ENCODE peak calls at places on chromosomes 13 and 19, in ten cellular contexts. O is tibial nerve, Q is esophagus muscularis mucosa, L is breast epithelium, H is HepG2, Z is A549, F is GM12878, C is adrenal gland, P is lower leg skin, X is NB4. K is an unnamed sample.

GRCh38 chr13:23620211-23620610 is 50.0 kb downstream of the TNFRSF19 start:
- DNase-seq in C (no peak), Q (no peak), H (no peak), X (peak), P (no peak), F (no peak), Z (no peak), O (no peak), L (no peak), K (no peak)

GRCh38 chr19:40815223-40815622 is 16.2 kb downstream of the EGLN2 start:
- DNase-seq in F (no peak), P (no peak), Z (no peak), H (no peak), C (peak), X (no peak), O (no peak), Q (no peak), L (no peak), K (no peak)

GRCh38 chr19:16200038-16200775 is 2.5 kb downstream of the AP1M1 start:
- DNase-seq in Z (no peak), F (no peak), C (no peak), L (no peak), H (peak), Q (no peak), O (peak), X (peak), P (no peak), K (peak)

GRCh38 chr19:40599331-40600085 is 1.7 kb upstream of the LTBP4 start:
- DNase-seq in L (no peak), C (no peak), H (no peak), O (no peak), P (peak), Q (no peak), F (no peak), Z (no peak), X (no peak), K (peak)

GRCh38 chr19:30159636-30160035 is 212.5 kb upstream of the ZNF536 start:
- DNase-seq in O (no peak), F (no peak), Z (no peak), X (no peak), C (peak), H (no peak), L (no peak), P (peak), Q (no peak), K (no peak)

GRCh38 chr19:16417660-16418596 is 53.8 kb downstream of the EPS15L1 start:
- DNase-seq in X (peak), O (peak), L (peak), Q (no peak), F (no peak), C (peak), Z (peak), H (peak), P (peak), K (peak)

GRCh38 chr13:68304287-68304893 is 1074.3 kb upstream of the PCDH9 start:
- DNase-seq in X (peak), P (no peak), Q (no peak), F (no peak), Z (peak), O (no peak), H (peak), L (no peak), C (no peak), K (peak)

GRCh38 chr19:41416194-41416674 is 10.9 kb downstream of the B3GNT8 start:
- DNase-seq in Z (no peak), O (no peak), X (peak), H (no peak), F (no peak), Q (no peak), L (no peak), P (no peak), C (no peak), K (no peak)

GRCh38 chr13:94550030-94550738 is 45.8 kb downstream of the TGDS start:
- DNase-seq in X (no peak), L (peak), H (peak), F (peak), Z (peak), Q (no peak), O (peak), P (no peak), C (peak), K (peak)

GRCh38 chr19:32817252-32817912 is 52.2 kb downstream of the SLC7A9 start:
- DNase-seq in Z (no peak), C (no peak), H (peak), P (peak), O (no peak), Q (no peak), X (no peak), F (no peak), L (no peak), K (no peak)

GRCh38 chr19:6509118-6509971 is 7.2 kb upstream of the TUBB4A start:
- DNase-seq in Z (no peak), C (peak), H (peak), L (no peak), P (peak), X (no peak), F (no peak), Q (no peak), O (no peak), K (no peak)

GRCh38 chr13:106415971-106416370 is 119.5 kb downstream of the EFNB2 start:
- DNase-seq in H (no peak), Z (no peak), L (no peak), O (no peak), P (no peak), C (no peak), X (no peak), Q (no peak), F (no peak), K (no peak)

GRCh38 chr13:106378263-106378662 is 157.2 kb downstream of the EFNB2 start:
- DNase-seq in L (no peak), H (no peak), C (no peak), X (no peak), P (no peak), O (no peak), F (no peak), Q (no peak), Z (no peak), K (no peak)

GRCh38 chr13:44739539-44739938 is 163.4 kb upstream of the TSC22D1 start:
- DNase-seq in Q (no peak), P (no peak), F (no peak), H (no peak), L (no peak), X (no peak), Z (no peak), C (no peak), O (no peak), K (no peak)
- TF ChIP-seq POLR2A in Q (no peak), P (no peak), F (no peak), H (no peak), L (no peak), X (no peak), Z (no peak), C (no peak), O (no peak), K (no peak)

GRCh38 chr19:19618384-19619051 is at the start of gene PBX4:
- DNase-seq in Q (peak), C (peak), L (peak), X (peak), F (peak), O (peak), P (peak), H (no peak), Z (peak), K (peak)
- TF ChIP-seq POLR2A in Q (no peak), C (no peak), L (no peak), X (peak), F (peak), O (peak), P (no peak), H (no peak), Z (no peak), K (no peak)

GRCh38 chr13:41017153-41017552 is 2.0 kb downstream of the ELF1 start:
- DNase-seq in H (no peak), Q (no peak), Z (no peak), C (no peak), X (peak), O (no peak), L (peak), P (no peak), F (no peak), K (peak)
- TF ChIP-seq POLR2A in H (no peak), Q (no peak), Z (no peak), C (no peak), X (peak), O (peak), L (no peak), P (no peak), F (peak), K (no peak)

DNA sequence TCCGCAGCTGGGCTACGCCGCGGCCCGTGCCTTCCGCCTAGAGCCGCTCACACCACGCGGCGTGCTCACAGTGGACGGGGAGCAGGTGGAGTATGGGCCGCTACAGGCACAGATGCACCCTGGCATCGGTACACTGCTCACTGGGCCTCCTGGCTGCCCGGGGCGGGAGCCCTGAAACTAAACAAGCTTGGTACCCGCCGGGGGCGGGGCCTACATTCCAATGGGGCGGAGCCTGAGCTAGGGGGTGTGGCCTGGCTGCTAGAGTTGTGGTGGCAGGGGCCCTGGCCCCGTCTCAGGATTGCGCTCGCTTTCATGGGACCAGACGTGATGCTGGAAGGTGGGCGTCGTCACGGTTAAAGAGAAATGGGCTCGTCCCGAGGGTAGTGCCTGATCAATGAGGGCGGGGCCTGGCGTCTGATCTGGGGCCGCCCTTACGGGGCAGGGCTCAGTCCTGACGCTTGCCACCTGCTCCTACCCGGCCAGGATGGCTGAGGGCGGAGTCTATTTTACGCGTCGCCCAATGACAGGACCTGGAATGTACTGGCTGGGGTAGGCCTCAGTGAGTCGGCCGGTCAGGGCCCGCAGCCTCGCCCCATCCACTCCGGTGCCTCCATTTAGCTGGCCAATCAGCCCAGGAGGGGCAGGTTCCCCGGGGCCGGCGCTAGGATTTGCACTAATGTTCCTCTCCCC is 7.4 kb downstream of the DBP start:
- DNase-seq in Z (no peak), O (no peak), P (no peak), F (no peak), Q (no peak), H (no peak), X (peak), C (peak), L (no peak), K (peak)
- TF ChIP-seq POLR2A in Z (no peak), O (peak), P (no peak), F (no peak), Q (no peak), H (no peak), X (no peak), C (peak), L (no peak), K (no peak)

DNA sequence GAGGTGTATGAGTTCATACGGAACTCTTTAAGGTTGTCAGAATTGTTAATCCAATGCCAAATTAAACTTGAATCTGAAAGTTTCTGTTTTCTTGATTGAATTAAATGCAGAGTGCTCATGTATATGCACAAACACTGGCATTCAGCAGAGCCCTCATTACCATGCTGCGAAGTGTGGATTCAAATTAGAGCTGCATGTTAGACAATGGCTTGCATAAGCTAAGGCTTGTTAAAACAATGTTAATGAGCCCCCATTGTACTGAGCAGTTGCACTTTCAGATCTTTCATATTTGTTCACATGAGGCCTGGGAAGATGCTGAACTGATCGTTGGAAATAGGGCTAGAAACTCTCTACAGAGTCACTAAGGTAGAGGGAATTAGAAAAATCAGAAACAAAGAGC is 670.2 kb upstream of the PCDH20 start:
- DNase-seq in H (no peak), Z (no peak), O (no peak), Q (no peak), C (no peak), F (no peak), P (no peak), X (no peak), L (no peak), K (no peak)
- TF ChIP-seq POLR2A in H (no peak), Z (no peak), O (no peak), Q (no peak), C (no peak), F (no peak), P (no peak), X (no peak), L (no peak), K (no peak)

GRCh38 chr19:38265213-38265861 is 964 bp downstream of the SPINT2 start:
- DNase-seq in F (no peak), X (no peak), Q (no peak), L (peak), P (no peak), O (no peak), C (no peak), H (no peak), Z (peak), K (peak)

GRCh38 chr19:38262585-38263268 is 1.6 kb upstream of the SPINT2 start:
- DNase-seq in C (no peak), Q (no peak), H (no peak), X (no peak), L (no peak), P (no peak), Z (no peak), O (no peak), F (no peak), K (no peak)

GRCh38 chr19:38266070-38266469 is 1.7 kb downstream of the SPINT2 start:
- DNase-seq in Z (no peak), X (no peak), O (no peak), H (no peak), F (no peak), C (no peak), Q (no peak), L (peak), P (no peak), K (no peak)

GRCh38 chr19:38263696-38264485 is 482 bp upstream of the SPINT2 start:
- DNase-seq in P (peak), H (peak), C (peak), F (no peak), Z (peak), O (no peak), Q (no peak), X (no peak), L (peak), K (no peak)

DNA sequence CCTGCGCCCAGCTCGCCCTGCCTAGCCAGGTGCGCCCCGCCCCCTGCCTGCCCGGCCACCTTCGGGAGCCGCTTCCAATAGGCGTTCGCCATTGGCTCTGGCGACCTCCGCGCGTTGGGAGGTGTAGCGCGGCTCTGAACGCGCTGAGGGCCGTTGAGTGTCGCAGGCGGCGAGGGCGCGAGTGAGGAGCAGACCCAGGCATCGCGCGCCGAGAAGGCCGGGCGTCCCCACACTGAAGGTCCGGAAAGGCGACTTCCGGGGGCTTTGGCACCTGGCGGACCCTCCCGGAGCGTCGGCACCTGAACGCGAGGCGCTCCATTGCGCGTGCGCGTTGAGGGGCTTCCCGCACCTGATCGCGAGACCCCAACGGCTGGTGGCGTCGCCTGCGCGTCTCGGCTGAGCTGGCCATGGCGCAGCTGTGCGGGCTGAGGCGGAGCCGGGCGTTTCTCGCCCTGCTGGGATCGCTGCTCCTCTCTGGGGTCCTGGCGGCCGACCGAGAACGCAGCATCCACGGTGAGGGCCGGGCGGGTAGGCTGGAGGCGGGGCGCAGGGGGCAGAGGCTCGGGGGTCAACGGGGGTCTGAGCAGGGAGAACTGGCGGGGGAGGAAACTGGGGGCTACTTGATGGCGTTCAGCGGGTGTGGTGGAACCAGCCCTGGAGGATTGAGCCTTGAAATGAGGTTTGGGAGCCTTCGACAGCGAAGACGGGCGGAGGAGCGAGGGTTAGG is at the start of gene SPINT2:
- DNase-seq in C (no peak), F (no peak), X (no peak), O (no peak), Z (peak), H (no peak), Q (no peak), L (no peak), P (peak), K (peak)
- TF ChIP-seq POLR2A in C (peak), F (peak), X (no peak), O (no peak), Z (peak), H (no peak), Q (no peak), L (peak), P (no peak), K (peak)